ENCODE peak calls at places on chromosomes 11 and 22, in seven cellular contexts. R, O, S, U, Y, H and X are unnamed samples.

GRCh38 chr11:7034019-7034418 is 13.7 kb downstream of the NLRP14 start:
- DNase-seq in O (no peak), U (no peak), Y (no peak), H (no peak), S (no peak), R (no peak), X (no peak)

GRCh38 chr11:117220568-117220967 is 11.3 kb downstream of the PCSK7 start:
- DNase-seq in Y (no peak), S (no peak), O (peak; percentile 68), U (no peak), R (peak; percentile 79), H (no peak), X (no peak)

GRCh38 chr11:110989734-110990133 is 255.8 kb upstream of the POU2AF2 start:
- DNase-seq in R (peak; percentile 78), U (peak; percentile 95), S (peak; percentile 92), H (peak; percentile 16), Y (no peak), O (no peak), X (no peak)

GRCh38 chr11:76208829-76209670 is 2.7 kb upstream of the WNT11 start:
- DNase-seq in R (peak; percentile 51), O (peak; percentile 89), Y (peak; percentile 15), H (peak; percentile 80), S (peak; percentile 72), U (peak; percentile 28), X (no peak)

GRCh38 chr22:23675502-23676415 is 15.1 kb upstream of the RGL4 start:
- DNase-seq in R (no peak), S (no peak), O (peak; percentile 71), Y (no peak), H (peak; percentile 75), U (no peak), X (no peak)

GRCh38 chr11:10900686-10901415 is 43.0 kb upstream of the ZBED5 start:
- DNase-seq in O (no peak), U (peak; percentile 79), R (no peak), H (no peak), Y (no peak), S (peak; percentile 62), X (no peak)

GRCh38 chr22:49959782-49960158 is 802 bp upstream of the PIM3 start:
- DNase-seq in O (peak; percentile 87), U (peak; percentile 51), H (peak; percentile 51), Y (no peak), R (no peak), S (peak; percentile 45), X (no peak)

GRCh38 chr11:57223601-57224000 is 13.4 kb downstream of the APLNR start:
- DNase-seq in R (no peak), U (peak; percentile 31), O (no peak), H (no peak), S (peak; percentile 25), Y (no peak), X (no peak)

GRCh38 chr22:49749885-49750510 is 77.7 kb downstream of the BRD1 start:
- DNase-seq in R (no peak), U (no peak), O (peak; percentile 31), S (no peak), Y (no peak), H (no peak), X (no peak)

GRCh38 chr11:8442301-8442700 is 151.7 kb downstream of the STK33 start:
- DNase-seq in Y (peak; percentile 1), O (no peak), S (no peak), U (no peak), R (no peak), H (no peak), X (no peak)

GRCh38 chr22:39204216-39204615 is 40.6 kb downstream of the PDGFB start:
- DNase-seq in Y (no peak), H (no peak), O (no peak), S (no peak), U (no peak), R (no peak), X (no peak)

GRCh38 chr11:115504279-115505158 is at the start of gene CADM1:
- DNase-seq in S (peak; percentile 92), R (peak; percentile 73), H (peak; percentile 97), Y (peak; percentile 38), O (peak; percentile 95), U (peak; percentile 51), X (peak; percentile 61)

GRCh38 chr11:15558513-15559181 is 443.9 kb downstream of the INSC start:
- DNase-seq in Y (no peak), U (no peak), H (no peak), O (no peak), S (no peak), R (no peak), X (no peak)

GRCh38 chr11:15560689-15561467 is 446.2 kb downstream of the INSC start:
- DNase-seq in Y (no peak), S (no peak), R (no peak), H (no peak), U (no peak), O (no peak), X (no peak)

GRCh38 chr11:15563054-15563453 is 448.3 kb downstream of the INSC start:
- DNase-seq in Y (no peak), S (no peak), O (no peak), H (no peak), R (no peak), U (no peak), X (no peak)

GRCh38 chr11:15562230-15562629 is 447.5 kb downstream of the INSC start:
- DNase-seq in O (no peak), S (no peak), U (no peak), Y (no peak), H (no peak), R (no peak), X (no peak)

GRCh38 chr11:15557831-15558230 is 443.1 kb downstream of the INSC start:
- DNase-seq in Y (no peak), O (no peak), S (no peak), U (no peak), R (no peak), H (no peak), X (no peak)
- TF ChIP-seq CTCF in Y (no peak), O (no peak), S (no peak), U (no peak), R (no peak), H (no peak), X (no peak)

DNA sequence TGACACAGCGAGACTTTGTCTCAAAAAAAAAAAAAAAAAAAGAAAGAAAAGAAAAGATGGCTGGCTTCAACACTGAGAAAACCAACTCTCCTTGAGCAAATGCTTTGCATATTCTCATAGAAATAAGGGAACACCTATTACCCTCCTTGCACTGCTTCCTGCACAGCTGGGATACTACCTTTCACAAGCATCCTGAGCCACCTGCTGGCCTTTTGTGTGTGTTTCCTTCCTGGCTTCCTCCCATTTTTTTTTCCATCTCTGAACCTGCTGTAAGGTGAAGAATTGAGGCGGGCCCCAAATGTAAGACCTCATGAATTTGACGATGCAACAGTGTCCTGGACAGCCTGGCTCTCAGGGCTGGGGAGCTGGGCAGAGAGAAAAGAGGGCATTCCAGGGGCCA is 1.9 kb upstream of the RFPL3 start:
- DNase-seq in O (no peak), R (no peak), S (no peak), U (no peak), Y (no peak), H (no peak), X (no peak)
- TF ChIP-seq CTCF in O (no peak), R (no peak), S (no peak), U (no peak), Y (peak; percentile 3), H (no peak), X (no peak)

DNA sequence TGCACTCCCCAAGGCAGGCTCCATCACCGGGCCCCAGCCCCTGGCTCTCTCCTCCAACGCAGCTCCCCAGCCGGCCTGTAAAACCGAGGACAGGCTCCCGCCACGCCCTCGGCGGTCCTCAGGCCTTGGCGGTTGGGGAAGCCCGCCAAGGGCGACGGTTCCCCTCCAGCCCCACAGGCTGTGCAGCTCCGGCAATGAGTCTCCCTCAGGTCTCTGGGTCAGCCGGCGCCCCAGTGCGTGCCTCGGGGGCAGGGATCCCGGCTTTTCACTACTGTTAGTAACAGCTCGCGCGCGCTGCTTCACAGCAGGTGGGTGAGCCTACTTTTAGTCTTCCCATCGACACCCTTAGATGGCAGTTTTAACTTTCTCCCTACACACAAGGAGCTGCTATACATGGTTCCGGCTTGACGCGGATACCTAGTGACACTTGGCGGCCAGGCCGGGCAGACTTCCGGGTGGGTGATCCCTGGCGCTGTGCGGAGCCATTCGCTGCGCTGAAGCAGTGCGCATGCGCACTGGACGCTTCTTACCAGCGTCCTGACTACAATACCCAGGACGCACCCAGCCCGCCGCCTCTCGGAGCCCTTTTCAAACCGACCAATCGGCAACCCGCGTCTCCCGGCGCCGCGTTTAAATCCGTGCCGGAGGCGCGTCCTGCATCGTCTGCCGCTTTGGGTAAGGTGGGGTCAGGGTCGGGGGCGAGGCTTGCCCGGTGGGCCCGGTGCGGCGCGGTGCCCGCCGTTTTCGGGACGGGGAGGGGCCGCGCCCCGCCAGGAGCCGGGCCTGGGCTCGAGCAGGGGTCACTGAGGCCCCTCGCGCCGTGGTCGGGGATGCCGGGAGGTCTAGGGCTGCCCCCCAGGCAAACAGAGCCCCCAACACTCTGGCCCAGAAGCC is at the start of gene GTSE1:
- DNase-seq in H (peak; percentile 98), S (peak; percentile 100), U (peak; percentile 96), R (peak; percentile 98), Y (peak; percentile 95), O (peak; percentile 99), X (peak; percentile 93)
- TF ChIP-seq CTCF in H (peak; percentile 2), S (no peak), U (no peak), R (no peak), Y (no peak), O (peak; percentile 40), X (no peak)

GRCh38 chr11:85666687-85667086 is 1.8 kb upstream of the CREBZF start:
- DNase-seq in Y (no peak), S (no peak), R (no peak), U (no peak), H (no peak), O (no peak), X (no peak)

GRCh38 chr11:85665756-85666155 is 827 bp upstream of the CREBZF start:
- DNase-seq in H (no peak), R (no peak), Y (no peak), O (no peak), U (peak; percentile 44), S (no peak), X (no peak)

GRCh38 chr11:85663080-85663729 is 1.7 kb downstream of the CREBZF start:
- DNase-seq in U (no peak), Y (no peak), S (no peak), R (no peak), O (no peak), H (no peak), X (no peak)

GRCh38 chr11:85663781-85664560 is 958 bp downstream of the CREBZF start:
- DNase-seq in Y (peak; percentile 34), H (peak; percentile 83), U (peak; percentile 54), O (peak; percentile 92), S (peak; percentile 81), R (peak; percentile 56), X (no peak)

DNA sequence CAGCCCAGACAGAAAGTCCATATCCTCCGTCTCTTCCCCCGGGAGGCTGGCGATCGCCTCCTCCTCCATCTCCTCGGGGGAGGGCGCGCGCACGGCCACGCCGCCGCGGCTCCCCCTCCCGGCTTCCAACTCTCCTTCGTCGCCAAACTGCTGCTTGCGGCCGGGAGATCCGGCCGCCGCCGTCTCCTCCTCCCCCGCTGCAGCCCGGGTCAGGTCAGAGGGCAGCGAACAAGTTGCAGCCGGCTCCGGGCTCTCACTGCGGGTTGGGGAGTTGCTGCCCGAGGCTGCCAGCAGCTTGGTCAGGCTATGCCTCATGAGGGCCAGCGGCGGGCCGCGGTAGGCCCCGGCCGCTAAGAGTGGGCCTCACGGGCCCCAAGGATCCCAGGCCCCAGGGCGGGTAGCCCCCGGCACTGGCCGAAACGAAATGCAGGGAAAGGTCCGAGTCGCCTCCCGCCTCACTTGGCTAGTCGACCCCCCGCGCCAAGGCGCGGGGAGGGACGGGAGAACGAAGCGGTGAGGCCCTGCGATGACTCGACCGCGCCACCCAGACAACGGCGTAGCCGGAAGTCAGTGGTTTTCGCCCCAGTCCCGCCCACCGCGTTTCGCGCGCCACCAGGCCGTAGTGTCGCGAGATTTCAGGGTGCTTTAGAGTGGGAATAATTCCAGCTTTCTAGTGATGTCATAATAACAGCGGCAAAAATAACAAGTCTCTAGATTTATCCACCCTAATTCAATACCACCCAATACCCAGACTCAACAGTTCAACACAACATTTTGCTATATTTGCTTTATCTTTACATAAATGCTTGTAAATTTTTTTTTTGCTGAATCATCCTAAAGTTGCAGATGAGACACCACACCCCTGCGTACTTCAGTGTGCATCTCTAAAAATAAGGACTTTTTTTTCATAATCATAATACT is at the start of gene CREBZF:
- DNase-seq in U (peak; percentile 94), S (peak; percentile 98), R (peak; percentile 96), H (peak; percentile 95), O (peak; percentile 96), Y (peak; percentile 91), X (peak; percentile 79)
- TF ChIP-seq CTCF in U (no peak), S (no peak), R (no peak), H (no peak), O (no peak), Y (no peak), X (no peak)